ENCODE peak calls at places on chromosomes 13 and 19, in four cellular contexts. H is K562, S is HepG2, U is GM12878. I is an unnamed sample.

GRCh38 chr13:46896346-46897138 is at the start of gene HTR2A:
- DNase-seq in H (no peak), S (no peak), U (no peak), I (no peak)

GRCh38 chr19:40443930-40444180 is 280 bp downstream of the SERTAD3 start:
- DNase-seq in H (no peak), S (no peak), U (no peak), I (no peak)

GRCh38 chr13:25973576-25973975 is 78.2 kb downstream of the SHISA2 start:
- DNase-seq in H (no peak), S (no peak), U (no peak), I (no peak)

GRCh38 chr13:29487466-29488454 is 107.7 kb downstream of the SLC7A1 start:
- DNase-seq in H (no peak), S (peak; percentile 8), U (no peak), I (no peak)

GRCh38 chr13:70894258-70894657 is 786.0 kb upstream of the KLHL1 start:
- DNase-seq in H (no peak), S (no peak), U (no peak), I (no peak)

GRCh38 chr13:29758591-29759114 is 91.8 kb downstream of the UBL3 start:
- DNase-seq in H (peak; percentile 13), S (peak; percentile 5), U (peak; percentile 74), I (no peak)

GRCh38 chr13:107043016-107043957 is 475.4 kb upstream of the ARGLU1 start:
- DNase-seq in H (no peak), S (no peak), U (no peak), I (no peak)

GRCh38 chr13:106455777-106456176 is 79.7 kb downstream of the EFNB2 start:
- DNase-seq in H (no peak), S (no peak), U (no peak), I (no peak)

GRCh38 chr19:19096641-19097627 is 33.1 kb downstream of the SLC25A42 start:
- DNase-seq in H (no peak), S (peak; percentile 93), U (no peak), I (no peak)

GRCh38 chr13:66200555-66200954 is 1029.6 kb downstream of the PCDH9 start:
- DNase-seq in H (no peak), S (no peak), U (no peak), I (no peak)

GRCh38 chr19:11479470-11480080 is 1.3 kb downstream of the ELAVL3 start:
- DNase-seq in H (peak; percentile 93), S (peak; percentile 41), U (no peak), I (peak; percentile 93)

GRCh38 chr13:48402325-48402962 is 10.5 kb downstream of the LPAR6 start:
- DNase-seq in H (no peak), S (no peak), U (peak; percentile 30), I (no peak)

GRCh38 chr13:21894091-21894490 is 223.2 kb downstream of the FGF9 start:
- DNase-seq in H (no peak), S (no peak), U (no peak), I (no peak)

GRCh38 chr13:44930907-44931676 is 58.2 kb downstream of the NUFIP1 start:
- DNase-seq in H (no peak), S (no peak), U (no peak), I (no peak)

GRCh38 chr19:1734328-1734966 is 18.9 kb upstream of the ONECUT3 start:
- DNase-seq in H (no peak), S (no peak), U (no peak), I (no peak)

GRCh38 chr13:36606060-36606459 is 67.8 kb upstream of the SERTM1 start:
- DNase-seq in H (no peak), S (no peak), U (no peak), I (no peak)

GRCh38 chr19:41871573-41872383 is 5.3 kb upstream of the CD79A start:
- DNase-seq in H (peak; percentile 38), S (no peak), U (peak; percentile 80), I (no peak)

GRCh38 chr19:29012457-29012856 is 200.5 kb downstream of the UQCRFS1 start:
- DNase-seq in H (no peak), S (no peak), U (no peak), I (no peak)
- TF ChIP-seq ETV6 in H (no peak), S (no peak), U (no peak), I (no peak)

GRCh38 chr19:55304279-55304978 is 20.6 kb downstream of the BRSK1 start:
- DNase-seq in H (peak; percentile 86), S (peak; percentile 50), U (no peak), I (peak; percentile 81)
- TF ChIP-seq ETV6 in H (no peak), S (no peak), U (no peak), I (no peak)

GRCh38 chr13:83298636-83299035 is 583.6 kb downstream of the SLITRK1 start:
- DNase-seq in H (no peak), S (no peak), U (no peak), I (no peak)

GRCh38 chr13:83297591-83298305 is 584.5 kb downstream of the SLITRK1 start:
- DNase-seq in H (no peak), S (no peak), U (no peak), I (no peak)

GRCh38 chr13:83295684-83296083 is 586.6 kb downstream of the SLITRK1 start:
- DNase-seq in H (no peak), S (no peak), U (no peak), I (no peak)
- TF ChIP-seq ETV6 in H (no peak), S (no peak), U (no peak), I (no peak)

DNA sequence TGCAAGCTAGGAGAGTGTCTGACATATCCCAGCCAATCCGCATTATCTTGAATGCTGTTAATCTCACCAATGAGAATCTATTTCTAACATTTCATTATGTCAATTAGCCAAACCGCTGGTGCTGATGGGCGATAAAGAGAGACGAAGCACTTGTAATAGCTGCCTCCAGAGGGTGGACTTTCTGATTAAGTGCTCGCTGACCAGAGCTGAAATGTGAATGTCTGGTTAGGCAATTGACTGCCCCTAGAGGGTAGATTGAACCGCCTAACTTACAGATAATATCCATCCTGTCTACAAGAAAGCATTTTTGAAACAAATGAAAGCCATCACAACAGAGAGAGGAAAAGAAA is 552 bp upstream of the GRWD1 start:
- DNase-seq in H (peak; percentile 85), S (peak; percentile 82), U (no peak), I (no peak)
- TF ChIP-seq ETV6 in H (no peak), S (no peak), U (no peak), I (no peak)

DNA sequence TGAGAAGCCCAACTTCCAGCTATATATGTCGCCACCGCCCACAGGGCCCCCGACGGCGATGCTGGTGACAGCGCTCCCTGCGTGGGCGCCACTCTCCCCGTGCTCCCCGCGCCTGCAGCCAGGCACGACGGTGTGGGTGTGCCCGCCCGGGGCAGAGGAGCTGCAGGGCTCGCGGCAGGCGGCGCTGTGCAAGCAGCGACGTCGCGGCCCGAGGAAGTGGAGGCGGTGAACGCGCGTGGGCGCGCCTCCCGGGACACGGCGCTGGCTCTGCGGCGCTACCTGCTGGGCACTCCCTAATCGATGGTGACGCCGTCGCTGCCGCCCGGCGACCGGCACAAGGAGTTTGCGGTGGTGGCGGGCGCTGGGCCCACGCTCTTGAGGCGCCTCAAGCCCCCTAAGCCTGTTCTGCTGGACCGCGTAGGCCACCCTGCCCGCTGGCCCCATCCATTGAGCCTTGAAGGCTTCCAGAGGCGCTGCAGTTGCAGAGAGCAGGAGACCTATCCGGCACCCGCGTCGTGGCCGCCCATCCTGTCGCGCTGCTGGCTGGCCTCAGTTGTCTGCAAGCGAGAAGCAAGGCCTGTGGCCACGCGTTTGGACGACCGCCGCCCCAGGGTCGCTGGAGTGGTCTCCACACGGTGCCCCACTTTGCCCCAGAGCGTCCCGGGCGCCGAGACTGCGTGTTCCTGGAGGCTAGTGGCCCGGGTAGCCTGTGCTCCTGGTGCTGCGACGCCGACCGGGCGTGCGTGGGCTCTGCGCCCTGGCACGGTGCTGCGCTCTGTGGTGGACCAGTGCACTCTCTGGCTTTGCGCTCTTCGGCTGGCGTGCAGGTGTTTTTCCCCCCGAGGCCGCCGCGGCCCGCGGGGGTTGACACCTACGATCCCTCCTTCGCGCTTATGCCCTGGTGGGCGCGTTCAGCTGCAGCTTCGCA is 23.1 kb downstream of the LRFN3 start:
- DNase-seq in H (peak; percentile 41), S (no peak), U (no peak), I (peak; percentile 47)
- TF ChIP-seq ETV6 in H (no peak), S (no peak), U (no peak), I (no peak)

GRCh38 chr13:75647126-75647784 is 11.1 kb downstream of the LMO7 start:
- DNase-seq in H (no peak), S (no peak), U (peak; percentile 38), I (no peak)
- TF ChIP-seq ETV6 in H (no peak), S (no peak), U (no peak), I (no peak)

I was measured in WTC11.